ENCODE peak calls at places on chromosomes 12 and 14, in five cellular contexts. M is activated T-cell treated with anti-CD3 and anti-CD28 coated beads, Interleukin-2, amount 50 U/mL, for 72 hours; I is T-helper 2 cell; T is activated naive CD8-positive, alpha-beta T cell treated with anti-CD3 and anti-CD28 coated beads, Interleukin-2, amount 50 U/mL, for 16 hours; U is AG10803. D is an unnamed sample.

GRCh38 chr14:63777024-63777423 is 49.2 kb upstream of the SGPP1 start:
- DNase-seq in M (no peak), I (no peak), T (no peak), U (peak; percentile 61), D (no peak)

GRCh38 chr12:13950502-13950901 is 30.9 kb downstream of the GRIN2B start:
- DNase-seq in M (no peak), I (no peak), T (no peak), U (no peak), D (no peak)

GRCh38 chr12:65821336-65821735 is 2.9 kb upstream of the HMGA2 start:
- DNase-seq in M (no peak), I (no peak), T (no peak), U (no peak), D (no peak)

GRCh38 chr12:68565391-68565903 is 45.3 kb upstream of the RAP1B start:
- DNase-seq in M (no peak), I (peak; percentile 52), T (no peak), U (peak; percentile 94), D (peak; percentile 82)

GRCh38 chr14:87131879-87132278 is 861.1 kb downstream of the GALC start:
- DNase-seq in M (no peak), I (no peak), T (no peak), U (peak; percentile 30), D (no peak)

GRCh38 chr14:36438883-36439282 is 81.1 kb downstream of the NKX2-1 start:
- DNase-seq in M (no peak), I (no peak), T (no peak), U (no peak), D (no peak)

GRCh38 chr12:1790470-1790869 is 29.9 kb upstream of the LRTM2 start:
- DNase-seq in M (no peak), I (no peak), T (no peak), U (no peak), D (no peak)

GRCh38 chr12:101414533-101415119 is 7.1 kb upstream of the ARL1 start:
- DNase-seq in M (peak; percentile 13), I (peak; percentile 20), T (no peak), U (peak; percentile 61), D (peak; percentile 44)

GRCh38 chr14:90757452-90757851 is 58.8 kb downstream of the TTC7B start:
- DNase-seq in M (no peak), I (no peak), T (no peak), U (no peak), D (no peak)

GRCh38 chr14:100861937-100862247 is 36.0 kb downstream of the MEG3 start:
- DNase-seq in M (no peak), I (no peak), T (no peak), U (no peak), D (no peak)

GRCh38 chr14:32940066-32940651 is 1.5 kb downstream of the NPAS3 start:
- DNase-seq in M (no peak), I (no peak), T (no peak), U (peak; percentile 6), D (no peak)

GRCh38 chr14:71314717-71315116 is 407.5 kb downstream of the PCNX1 start:
- DNase-seq in M (no peak), I (no peak), T (no peak), U (no peak), D (no peak)

GRCh38 chr12:113831016-113831415 is 135.1 kb downstream of the RBM19 start:
- DNase-seq in M (no peak), I (no peak), T (no peak), U (no peak), D (peak; percentile 15)

GRCh38 chr14:78164226-78164853 is 5.8 kb upstream of the NRXN3 start:
- DNase-seq in M (peak; percentile 30), I (no peak), T (no peak), U (no peak), D (no peak)

GRCh38 chr14:105487449-105487985 is 831 bp downstream of the CRIP1 start:
- DNase-seq in M (peak; percentile 74), I (peak; percentile 84), T (no peak), U (no peak), D (no peak)

GRCh38 chr14:81127785-81128184 is 93.0 kb downstream of the GTF2A1 start:
- DNase-seq in M (no peak), I (no peak), T (no peak), U (peak; percentile 4), D (no peak)

GRCh38 chr14:79021756-79022155 is 851.6 kb downstream of the NRXN3 start:
- DNase-seq in M (no peak), I (no peak), T (no peak), U (no peak), D (no peak)

GRCh38 chr12:7190268-7191055 is 976 bp downstream of the PEX5 start:
- DNase-seq in M (peak; percentile 23), I (no peak), T (no peak), U (peak; percentile 20), D (no peak)

GRCh38 chr14:105431256-105431655 is 11.6 kb downstream of the MTA1 start:
- DNase-seq in M (no peak), I (no peak), T (no peak), U (no peak), D (no peak)

GRCh38 chr14:56952766-56953473 is 142.6 kb upstream of the OTX2 start:
- DNase-seq in M (no peak), I (no peak), T (no peak), U (no peak), D (no peak)

GRCh38 chr14:26589998-26590397 is 7.8 kb downstream of the NOVA1 start:
- DNase-seq in M (no peak), I (no peak), T (no peak), U (no peak), D (no peak)

GRCh38 chr12:56206373-56207166 is 15.2 kb downstream of the RNF41 start:
- DNase-seq in M (peak; percentile 42), I (no peak), T (no peak), U (peak; percentile 52), D (no peak)

GRCh38 chr12:112839386-112839972 is 47.9 kb downstream of the RPH3A start:
- DNase-seq in M (no peak), I (no peak), T (no peak), U (peak; percentile 70), D (no peak)

GRCh38 chr12:67533159-67533558 is 115.4 kb upstream of the DYRK2 start:
- DNase-seq in M (no peak), I (no peak), T (no peak), U (no peak), D (no peak)

GRCh38 chr14:78135450-78135891 is 34.7 kb upstream of the NRXN3 start:
- DNase-seq in M (peak; percentile 13), I (no peak), T (no peak), U (no peak), D (no peak)

GRCh38 chr12:6336079-6336858 is 5.6 kb downstream of the TNFRSF1A start:
- DNase-seq in M (peak; percentile 51), I (peak; percentile 73), T (no peak), U (peak; percentile 100), D (peak; percentile 100)

GRCh38 chr12:42023733-42024494 is 120.8 kb downstream of the GXYLT1 start:
- DNase-seq in M (peak; percentile 64), I (peak; percentile 64), T (peak; percentile 57), U (peak; percentile 66), D (peak; percentile 22)

GRCh38 chr12:119681139-119681538 is 13.2 kb downstream of the PRKAB1 start:
- DNase-seq in M (no peak), I (no peak), T (no peak), U (no peak), D (no peak)

GRCh38 chr14:68691031-68691864 is 101.6 kb downstream of the ZFP36L1 start:
- DNase-seq in M (no peak), I (no peak), T (no peak), U (no peak), D (no peak)

GRCh38 chr12:49232940-49233841 is 31.7 kb upstream of the TUBA1C start:
- DNase-seq in M (no peak), I (no peak), T (no peak), U (peak; percentile 31), D (no peak)